ENCODE peak calls at places on chromosomes 1 and 21, in four cellular contexts. K, X, Q and G are unnamed samples.

GRCh38 chr21:25373126-25374082 is 233.9 kb downstream of the MRPL39 start:
- DNase-seq in K (no peak), X (peak; percentile 74), Q (no peak), G (no peak)

GRCh38 chr21:27831177-27831576 is 864.3 kb upstream of the ADAMTS5 start:
- DNase-seq in K (no peak), X (no peak), Q (no peak), G (no peak)

GRCh38 chr1:82377201-82377884 is 576.6 kb downstream of the ADGRL2 start:
- DNase-seq in K (no peak), X (no peak), Q (peak; percentile 78), G (no peak)

GRCh38 chr1:67441183-67441582 is 11.0 kb upstream of the SERBP1 start:
- DNase-seq in K (peak; percentile 62), X (no peak), Q (no peak), G (no peak)

GRCh38 chr1:178541829-178542553 is 29.1 kb downstream of the TEX35 start:
- DNase-seq in K (peak; percentile 40), X (peak; percentile 82), Q (no peak), G (no peak)

GRCh38 chr1:152034324-152034653 is 2.5 kb downstream of the S100A11 start:
- DNase-seq in K (no peak), X (no peak), Q (no peak), G (no peak)

GRCh38 chr1:68377098-68377497 is 72.7 kb downstream of the RPE65 start:
- DNase-seq in K (no peak), X (no peak), Q (no peak), G (no peak)

GRCh38 chr1:22850681-22851080 is 122.0 kb downstream of the LACTBL1 start:
- DNase-seq in K (no peak), X (no peak), Q (no peak), G (no peak)

GRCh38 chr21:36747815-36748381 is 49.0 kb downstream of the SIM2 start:
- DNase-seq in K (no peak), X (peak; percentile 92), Q (no peak), G (no peak)

GRCh38 chr1:30730351-30731108 is 7.1 kb upstream of the MATN1 start:
- DNase-seq in K (no peak), X (no peak), Q (no peak), G (no peak)

GRCh38 chr1:30765610-30766434 is 8.2 kb upstream of the LAPTM5 start:
- DNase-seq in K (no peak), X (no peak), Q (no peak), G (no peak)

GRCh38 chr1:31221072-31221471 is 18.6 kb downstream of the NKAIN1 start:
- DNase-seq in K (no peak), X (no peak), Q (peak; percentile 28), G (no peak)

GRCh38 chr1:48200166-48200900 is 22.2 kb upstream of the SLC5A9 start:
- DNase-seq in K (no peak), X (no peak), Q (peak; percentile 59), G (no peak)

GRCh38 chr1:156652131-156652991 is 10.4 kb downstream of the BCAN start:
- DNase-seq in K (no peak), X (peak; percentile 92), Q (no peak), G (no peak)

GRCh38 chr21:38477241-38477640 is 21.0 kb downstream of the ERG start:
- DNase-seq in K (no peak), X (no peak), Q (no peak), G (no peak)
- H3K27ac ChIP-seq in K (peak overlapping the region; percentile 38), X (no peak overlapping the region), Q (peak overlapping the region; percentile 97), G (no peak overlapping the region)

GRCh38 chr1:33683913-33684312 is 180.0 kb upstream of the HMGB4 start:
- DNase-seq in K (no peak), X (no peak), Q (no peak), G (no peak)
- TF ChIP-seq CTCF in K (no peak), X (no peak), Q (no peak), G (no peak)

GRCh38 chr21:17269760-17270159 is 243.1 kb upstream of the CXADR start:
- DNase-seq in K (no peak), X (no peak), Q (no peak), G (no peak)
- H3K27ac ChIP-seq in K (peak overlapping the region; percentile 55), X (no peak overlapping the region), Q (no peak overlapping the region), G (no peak overlapping the region)

DNA sequence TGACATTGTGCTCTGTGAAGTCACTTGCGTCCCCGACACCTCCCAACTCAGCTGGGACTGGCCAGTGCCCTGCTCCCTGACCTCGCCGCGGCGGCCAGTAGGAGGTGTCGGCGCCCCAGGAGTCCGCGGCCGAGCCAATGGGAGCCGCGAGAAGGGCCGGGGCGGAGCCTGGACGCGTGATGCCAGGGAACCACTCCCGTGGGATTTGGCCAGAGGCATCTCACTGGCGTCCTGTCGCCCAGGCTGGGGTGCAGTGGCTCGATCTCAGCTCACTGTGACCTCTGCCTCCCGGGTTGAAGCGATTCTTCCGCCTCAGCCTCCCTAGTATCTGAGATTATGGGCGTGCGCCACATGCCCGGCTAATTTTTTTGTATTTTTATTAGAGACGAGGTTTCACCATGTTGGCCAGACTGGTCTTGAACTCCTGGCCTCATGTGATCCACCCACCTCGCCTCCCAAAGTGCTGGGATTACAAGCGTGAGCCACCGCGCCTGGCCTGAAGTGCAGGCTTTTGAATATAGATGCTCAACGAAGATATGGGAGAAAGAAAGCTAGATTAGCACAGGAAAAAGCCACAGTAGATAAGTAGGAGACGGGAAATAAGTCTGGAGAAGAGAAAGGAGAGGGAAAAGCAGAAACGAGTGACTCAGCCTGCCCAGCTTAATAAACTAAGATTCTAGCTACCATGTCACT is 38.0 kb downstream of the ZBTB8OS start:
- DNase-seq in K (peak; percentile 65), X (peak; percentile 96), Q (peak; percentile 65), G (peak; percentile 83)
- TF ChIP-seq CTCF in K (peak; percentile 23), X (peak; percentile 54), Q (peak; percentile 49), G (no peak)

GRCh38 chr1:43556772-43557171 is 26.1 kb downstream of the PTPRF start:
- DNase-seq in K (no peak), X (no peak), Q (no peak), G (no peak)

GRCh38 chr1:43552059-43552742 is 21.5 kb downstream of the PTPRF start:
- DNase-seq in K (no peak), X (no peak), Q (no peak), G (no peak)

GRCh38 chr1:43551396-43551888 is 20.8 kb downstream of the PTPRF start:
- DNase-seq in K (no peak), X (no peak), Q (no peak), G (no peak)

GRCh38 chr1:43552813-43553212 is 22.1 kb downstream of the PTPRF start:
- DNase-seq in K (peak; percentile 88), X (no peak), Q (no peak), G (no peak)

GRCh38 chr1:43554444-43554992 is 23.8 kb downstream of the PTPRF start:
- DNase-seq in K (no peak), X (peak; percentile 75), Q (peak; percentile 32), G (no peak)
- H3K27ac ChIP-seq in K (no peak overlapping the region), X (no peak overlapping the region), Q (no peak overlapping the region), G (no peak overlapping the region)

GRCh38 chr1:29312469-29313466 is 76.4 kb downstream of the PTPRU start:
- DNase-seq in K (peak; percentile 8), X (peak; percentile 69), Q (no peak), G (no peak)
- TF ChIP-seq CTCF in K (no peak), X (peak; percentile 54), Q (peak; percentile 8), G (no peak)

GRCh38 chr1:61238371-61238689 is 156.0 kb downstream of the NFIA start:
- DNase-seq in K (no peak), X (no peak), Q (no peak), G (no peak)

GRCh38 chr1:61237659-61238370 is 155.5 kb downstream of the NFIA start:
- DNase-seq in K (no peak), X (no peak), Q (no peak), G (no peak)

GRCh38 chr1:61234582-61234909 is 152.2 kb downstream of the NFIA start:
- DNase-seq in K (no peak), X (no peak), Q (no peak), G (no peak)

GRCh38 chr1:61240878-61241277 is 158.5 kb downstream of the NFIA start:
- DNase-seq in K (no peak), X (no peak), Q (no peak), G (no peak)

DNA sequence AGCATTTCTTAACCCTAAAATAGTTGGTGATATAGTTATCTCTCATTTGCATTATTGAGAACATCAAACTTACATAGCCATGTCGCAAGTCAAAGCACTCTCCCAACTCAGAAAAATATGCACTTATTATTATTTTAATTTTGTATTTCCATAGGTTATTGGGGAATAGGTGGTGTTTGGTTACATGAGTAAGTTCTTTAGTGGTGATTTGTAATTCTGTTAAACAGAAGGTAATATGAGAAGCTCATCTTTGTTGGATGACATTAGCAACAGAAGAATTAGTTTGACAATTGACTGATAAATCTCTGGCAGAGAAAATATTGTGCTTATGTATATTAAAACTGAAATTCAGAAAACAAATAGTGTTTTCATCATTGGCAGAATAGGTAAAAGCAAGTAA is 154.8 kb downstream of the NFIA start:
- DNase-seq in K (no peak), X (no peak), Q (no peak), G (no peak)
- H3K27ac ChIP-seq in K (no peak overlapping the region), X (no peak overlapping the region), Q (no peak overlapping the region), G (no peak overlapping the region)